ENCODE peak calls at places on chromosomes 4 and X, in five cellular contexts. W is colonic mucosa, Y is neural progenitor cell, U is tibial artery, O is SJSA1. H is an unnamed sample.

GRCh38 chr4:60884545-60884944 is 315.6 kb upstream of the ADGRL3 start:
- DNase-seq in W (no peak), Y (no peak), U (no peak), O (no peak), H (no peak)

GRCh38 chr4:2066571-2067445 is 7.7 kb downstream of the NAT8L start:
- DNase-seq in W (no peak), Y (no peak), U (no peak), O (no peak), H (no peak)

GRCh38 chr4:182748949-182749348 is 168.2 kb downstream of the DCTD start:
- DNase-seq in W (no peak), Y (no peak), U (no peak), O (no peak), H (no peak)

GRCh38 chrX:115023139-115023538 is 5.7 kb upstream of the IL13RA2 start:
- DNase-seq in W (no peak), Y (no peak), U (no peak), O (no peak), H (no peak)

GRCh38 chr4:176778491-176778890 is 14.2 kb downstream of the VEGFC start:
- DNase-seq in W (no peak), Y (no peak), U (no peak), O (peak), H (no peak)

GRCh38 chr4:105715692-105716278 is 7.2 kb downstream of the GSTCD start:
- DNase-seq in W (no peak), Y (peak), U (no peak), O (no peak), H (peak)

GRCh38 chr4:22099896-22100295 is 151.3 kb upstream of the KCNIP4 start:
- DNase-seq in W (no peak), Y (no peak), U (no peak), O (no peak), H (no peak)

GRCh38 chr4:81844717-81845116 is 373.0 kb upstream of the RASGEF1B start:
- DNase-seq in W (peak), Y (peak), U (peak), O (peak), H (peak)

GRCh38 chrX:101655540-101655939 is 4.1 kb downstream of the ARMCX2 start:
- DNase-seq in W (no peak), Y (no peak), U (no peak), O (no peak), H (no peak)

GRCh38 chr4:183348706-183349659 is 26.8 kb upstream of the CLDN24 start:
- DNase-seq in W (no peak), Y (no peak), U (no peak), O (peak), H (no peak)

GRCh38 chr4:99893029-99893428 is 1.2 kb downstream of the LAMTOR3 start:
- DNase-seq in W (no peak), Y (no peak), U (no peak), O (no peak), H (no peak)
- H3K4me3 ChIP-seq in W (peak), Y (peak), U (peak), O (peak), H (peak)

DNA sequence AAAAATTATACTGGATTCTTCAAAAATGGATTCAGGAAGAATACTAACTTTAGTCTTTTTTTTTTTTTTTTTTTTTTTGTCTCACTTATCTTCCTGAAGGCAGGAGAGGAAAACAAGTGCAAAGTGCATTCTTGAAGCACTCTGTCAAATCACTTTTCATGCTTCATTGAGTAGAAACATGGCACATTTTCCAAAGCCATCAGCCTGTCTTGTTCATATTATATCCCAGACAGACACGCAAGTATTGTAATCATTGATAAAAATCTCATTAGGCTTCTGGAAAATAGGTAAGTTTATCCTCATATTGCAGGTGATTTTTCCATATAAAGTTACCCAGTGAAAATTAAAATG is 1.3 kb downstream of the BBS12 start:
- DNase-seq in W (no peak), Y (no peak), U (no peak), O (no peak), H (no peak)
- H3K4me3 ChIP-seq in W (no peak), Y (peak), U (no peak), O (no peak), H (peak)

GRCh38 chrX:66164470-66164869 is 423 bp downstream of the HEPH start:
- DNase-seq in W (no peak), Y (peak), U (no peak), O (no peak), H (no peak)

GRCh38 chrX:66163447-66163846 is 600 bp upstream of the HEPH start:
- DNase-seq in W (no peak), Y (no peak), U (no peak), O (no peak), H (no peak)

GRCh38 chrX:66163849-66164401 is at the start of gene HEPH:
- DNase-seq in W (peak), Y (peak), U (no peak), O (no peak), H (no peak)

GRCh38 chrX:66166671-66167070 is 2.6 kb downstream of the HEPH start:
- DNase-seq in W (no peak), Y (no peak), U (no peak), O (no peak), H (no peak)

DNA sequence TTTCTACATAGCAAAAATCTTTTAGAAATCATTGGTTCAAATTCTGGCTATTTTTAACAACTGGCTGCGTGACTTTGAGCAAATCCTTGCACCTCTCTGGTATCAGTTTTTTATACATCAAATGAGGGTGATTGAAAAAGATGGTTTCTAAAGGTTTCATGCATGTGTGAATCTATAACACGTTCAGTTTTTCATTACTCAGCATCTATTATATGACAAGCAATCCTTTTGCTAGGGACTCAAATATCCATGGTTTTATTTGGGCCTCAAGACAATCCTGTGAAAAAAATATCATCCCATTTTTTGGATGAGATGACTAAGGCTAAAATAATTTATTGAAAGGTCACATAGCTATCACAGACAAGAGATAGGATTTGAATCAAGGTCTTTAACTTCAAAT is 884 bp downstream of the HEPH start:
- DNase-seq in W (no peak), Y (no peak), U (no peak), O (no peak), H (no peak)
- H3K4me3 ChIP-seq in W (peak), Y (peak), U (peak), O (no peak), H (no peak)

GRCh38 chr4:998096-998691 is 5.0 kb upstream of the SLC26A1 start:
- DNase-seq in W (no peak), Y (no peak), U (no peak), O (no peak), H (no peak)

GRCh38 chr4:997375-998071 is 4.3 kb upstream of the SLC26A1 start:
- DNase-seq in W (no peak), Y (peak), U (no peak), O (no peak), H (no peak)

GRCh38 chr4:996994-997374 is 3.8 kb upstream of the SLC26A1 start:
- DNase-seq in W (no peak), Y (no peak), U (no peak), O (no peak), H (no peak)

GRCh38 chr4:995311-996026 is 2.3 kb upstream of the SLC26A1 start:
- DNase-seq in W (no peak), Y (no peak), U (no peak), O (no peak), H (no peak)

GRCh38 chr4:996030-996993 is 3.1 kb upstream of the SLC26A1 start:
- DNase-seq in W (no peak), Y (no peak), U (no peak), O (no peak), H (no peak)
- H3K4me3 ChIP-seq in W (no peak), Y (no peak), U (no peak), O (no peak), H (no peak)

GRCh38 chrX:41421071-41421729 is 25.9 kb upstream of the NYX start:
- DNase-seq in W (no peak), Y (no peak), U (no peak), O (no peak), H (no peak)
- H3K4me3 ChIP-seq in W (no peak), Y (no peak), U (no peak), O (no peak), H (no peak)

DNA sequence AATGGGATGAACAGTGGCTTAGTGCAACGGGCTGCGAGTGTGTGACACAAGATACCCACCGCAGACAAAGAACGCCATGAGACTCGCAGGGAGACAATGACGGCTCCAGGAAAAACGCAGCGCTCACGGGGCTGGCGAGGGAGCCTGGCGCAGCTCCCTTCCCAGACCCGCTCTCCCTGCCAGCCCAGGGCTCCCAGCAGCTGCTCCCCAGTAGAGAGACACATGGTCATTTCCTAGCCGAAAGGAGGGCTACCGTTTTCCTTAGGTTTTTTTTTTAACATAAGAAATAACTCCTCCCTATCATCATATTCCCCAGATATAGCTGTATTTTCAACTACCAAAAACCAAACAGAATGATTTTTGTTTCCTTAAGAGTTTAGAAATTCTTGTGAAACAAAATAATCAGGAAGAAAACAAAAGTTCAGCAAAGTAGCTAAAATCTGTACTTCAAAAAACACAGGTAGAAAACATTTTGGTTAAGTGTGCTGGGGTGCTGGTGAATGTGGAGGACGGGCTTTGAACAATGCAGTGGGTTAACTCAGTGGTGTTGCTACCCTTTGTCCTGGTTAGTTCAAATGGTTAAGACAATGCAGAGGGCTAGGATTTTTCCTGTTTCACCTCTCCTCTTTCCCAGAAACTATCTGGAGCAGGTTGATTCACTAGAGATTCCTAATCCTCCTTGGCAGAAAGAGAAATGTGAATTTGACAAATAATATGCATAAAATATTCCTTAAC is 149.2 kb downstream of the MAML3 start:
- DNase-seq in W (no peak), Y (peak), U (no peak), O (peak), H (no peak)
- H3K4me3 ChIP-seq in W (no peak), Y (peak), U (peak), O (peak), H (no peak)

GRCh38 chr4:4851906-4852305 is 7.6 kb upstream of the MSX1 start:
- DNase-seq in W (no peak), Y (no peak), U (no peak), O (no peak), H (no peak)
- H3K4me3 ChIP-seq in W (no peak), Y (no peak), U (no peak), O (no peak), H (no peak)

GRCh38 chrX:133989491-133989890 is 4.1 kb upstream of the GPC3 start:
- DNase-seq in W (no peak), Y (no peak), U (no peak), O (no peak), H (no peak)
- H3K4me3 ChIP-seq in W (no peak), Y (no peak), U (no peak), O (no peak), H (no peak)

H was measured in CD4-positive, CD25-positive, alpha-beta regulatory T cell.